ENCODE peak calls at places on chromosomes 2 and 18, in five cellular contexts. F is heart left ventricle, L is coronary artery, J is fibroblast of villous mesenchyme, W is right atrium auricular region. B is an unnamed sample.

GRCh38 chr2:36800381-36800780 is 103.9 kb downstream of the VIT start:
- DNase-seq in L (no peak), J (no peak), W (no peak), F (no peak), B (no peak)

GRCh38 chr2:55620123-55620779 is 2.8 kb upstream of the PPP4R3B start:
- DNase-seq in W (no peak), J (no peak), L (no peak), F (no peak), B (no peak)

GRCh38 chr2:237159006-237159897 is 73.6 kb downstream of the COPS8 start:
- DNase-seq in W (no peak), J (no peak), L (no peak), F (peak), B (no peak)

GRCh38 chr2:231399046-231399852 is 3.7 kb downstream of the B3GNT7 start:
- DNase-seq in J (no peak), F (no peak), W (no peak), L (no peak), B (no peak)

GRCh38 chr2:129619471-129619870 is 360.0 kb upstream of the RAB6C start:
- DNase-seq in W (no peak), L (no peak), J (no peak), F (no peak), B (no peak)

GRCh38 chr2:62010632-62011276 is 105.3 kb downstream of the COMMD1 start:
- DNase-seq in L (no peak), F (no peak), J (no peak), W (no peak), B (no peak)

GRCh38 chr2:172021955-172022354 is 22.2 kb downstream of the METAP1D start:
- DNase-seq in W (no peak), L (no peak), J (peak), F (peak), B (no peak)

GRCh38 chr18:59024829-59025228 is 114.9 kb upstream of the SEC11C start:
- DNase-seq in F (peak), W (no peak), L (no peak), J (peak), B (no peak)

GRCh38 chr2:155689791-155690190 is 642.7 kb downstream of the NR4A2 start:
- DNase-seq in L (no peak), J (no peak), F (no peak), W (no peak), B (no peak)

GRCh38 chr2:106176446-106177110 is 17.5 kb downstream of the UXS1 start:
- DNase-seq in L (no peak), W (no peak), F (no peak), J (no peak), B (no peak)

GRCh38 chr2:208406474-208407451 is at the start of gene PTH2R:
- DNase-seq in L (no peak), J (no peak), F (no peak), W (no peak), B (peak)

GRCh38 chr2:139492301-139492700 is 712.1 kb upstream of the NXPH2 start:
- DNase-seq in F (no peak), L (no peak), J (no peak), W (no peak), B (no peak)

GRCh38 chr2:88074150-88074549 is 6.5 kb downstream of the SMYD1 start:
- DNase-seq in L (no peak), F (no peak), J (no peak), W (peak), B (no peak)

GRCh38 chr2:234772775-234773064 is 179.1 kb upstream of the SH3BP4 start:
- DNase-seq in L (no peak), F (no peak), J (no peak), W (no peak), B (no peak)

GRCh38 chr2:168230389-168230788 is 17.0 kb downstream of the STK39 start:
- DNase-seq in J (no peak), L (no peak), F (no peak), W (no peak), B (no peak)

GRCh38 chr2:205405752-205406151 is 276.5 kb upstream of the NRP2 start:
- DNase-seq in J (peak), F (no peak), W (no peak), L (no peak), B (peak)

GRCh38 chr2:214601852-214602251 is 191.0 kb downstream of the VWC2L start:
- DNase-seq in W (no peak), J (no peak), F (no peak), L (no peak), B (no peak)

GRCh38 chr2:201891676-201892075 is 85.3 kb downstream of the CDK15 start:
- DNase-seq in W (no peak), L (no peak), F (no peak), J (no peak), B (no peak)

GRCh38 chr2:17518212-17519154 is at the start of gene RAD51AP2:
- DNase-seq in W (peak), J (peak), L (peak), F (peak), B (peak)

GRCh38 chr2:234679151-234679765 is 182.4 kb upstream of the ARL4C start:
- DNase-seq in J (no peak), L (no peak), F (no peak), W (peak), B (no peak)

GRCh38 chr2:47321411-47322031 is 81.4 kb upstream of the MSH2 start:
- DNase-seq in J (peak), L (no peak), W (no peak), F (no peak), B (no peak)

GRCh38 chr2:18959200-18959599 is 369.8 kb upstream of the NT5C1B start:
- DNase-seq in F (no peak), J (no peak), L (no peak), W (no peak), B (no peak)

GRCh38 chr18:8942909-8943545 is 159.5 kb upstream of the NDUFV2 start:
- DNase-seq in L (no peak), F (no peak), J (no peak), W (no peak), B (no peak)

GRCh38 chr2:9228781-9229469 is 22.3 kb downstream of the ASAP2 start:
- DNase-seq in W (peak), L (no peak), F (no peak), J (no peak), B (no peak)

GRCh38 chr2:196586511-196586991 is 53.0 kb upstream of the CCDC150 start:
- DNase-seq in F (no peak), W (no peak), L (no peak), J (peak), B (no peak)

GRCh38 chr2:25030702-25031101 is 11.2 kb upstream of the EFR3B start:
- DNase-seq in L (no peak), F (no peak), W (no peak), J (no peak), B (no peak)

GRCh38 chr2:222410534-222410933 is 13.8 kb upstream of the SGPP2 start:
- DNase-seq in J (no peak), W (no peak), L (no peak), F (no peak), B (peak)

GRCh38 chr2:10931710-10932255 is 20.0 kb downstream of the KCNF1 start:
- DNase-seq in J (no peak), W (no peak), L (no peak), F (no peak), B (no peak)

GRCh38 chr2:240430595-240430994 is 4.9 kb upstream of the GPC1 start:
- DNase-seq in F (peak), W (no peak), J (no peak), L (peak), B (no peak)

GRCh38 chr2:224778474-224778877 is 62.3 kb upstream of the CCDC195 start:
- DNase-seq in F (peak), L (no peak), J (peak), W (peak), B (peak)

GRCh38 chr2:11388262-11389047 is 44.0 kb upstream of the ROCK2 start:
- DNase-seq in J (no peak), L (no peak), F (no peak), W (no peak), B (no peak)

GRCh38 chr2:180573951-180574350 is 406.5 kb upstream of the UBE2E3 start:
- DNase-seq in F (no peak), W (no peak), J (no peak), L (no peak), B (no peak)

GRCh38 chr2:135056790-135057189 is 4.7 kb downstream of the RAB3GAP1 start:
- DNase-seq in F (no peak), J (peak), L (no peak), W (no peak), B (no peak)

GRCh38 chr2:55743583-55743982 is 49.9 kb upstream of the PNPT1 start:
- DNase-seq in F (no peak), L (no peak), J (peak), W (no peak), B (no peak)

GRCh38 chr2:186126181-186126580 is 359.9 kb upstream of the ZC3H15 start:
- DNase-seq in L (no peak), J (no peak), W (no peak), F (no peak), B (peak)

GRCh38 chr2:168816369-168816768 is 13.9 kb downstream of the NOSTRIN start:
- DNase-seq in J (peak), W (no peak), L (no peak), F (no peak), B (peak)

GRCh38 chr2:142286618-142287017 is 155.8 kb upstream of the LRP1B start:
- DNase-seq in F (no peak), J (no peak), L (no peak), W (no peak), B (peak)

DNA sequence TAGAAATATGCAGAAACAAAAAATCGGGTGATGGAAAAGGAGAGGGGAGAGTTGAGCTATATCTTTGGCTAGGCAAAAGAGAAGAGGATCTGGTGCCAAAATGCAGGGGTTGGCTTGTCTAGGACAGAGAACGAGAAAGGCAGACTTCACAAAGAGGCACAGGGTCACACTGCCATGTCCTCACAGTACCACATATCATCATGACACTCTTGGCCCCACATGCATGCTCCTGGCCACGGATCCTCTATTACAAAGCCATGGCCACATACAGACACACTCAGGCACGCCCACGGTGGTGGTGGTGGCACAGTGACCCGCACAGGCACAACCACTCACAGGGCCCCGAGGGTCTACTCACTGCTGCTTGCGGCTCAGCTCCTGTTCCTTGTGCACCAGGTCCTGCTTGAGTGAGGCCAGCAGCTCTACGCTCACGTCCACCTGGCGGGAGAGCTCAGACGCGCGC is 15.9 kb downstream of the FBXO41 start:
- DNase-seq in L (no peak), J (no peak), W (no peak), F (no peak), B (no peak)
- H3K4me3 ChIP-seq in L (peak), J (no peak), W (no peak), F (no peak), B (no peak)

DNA sequence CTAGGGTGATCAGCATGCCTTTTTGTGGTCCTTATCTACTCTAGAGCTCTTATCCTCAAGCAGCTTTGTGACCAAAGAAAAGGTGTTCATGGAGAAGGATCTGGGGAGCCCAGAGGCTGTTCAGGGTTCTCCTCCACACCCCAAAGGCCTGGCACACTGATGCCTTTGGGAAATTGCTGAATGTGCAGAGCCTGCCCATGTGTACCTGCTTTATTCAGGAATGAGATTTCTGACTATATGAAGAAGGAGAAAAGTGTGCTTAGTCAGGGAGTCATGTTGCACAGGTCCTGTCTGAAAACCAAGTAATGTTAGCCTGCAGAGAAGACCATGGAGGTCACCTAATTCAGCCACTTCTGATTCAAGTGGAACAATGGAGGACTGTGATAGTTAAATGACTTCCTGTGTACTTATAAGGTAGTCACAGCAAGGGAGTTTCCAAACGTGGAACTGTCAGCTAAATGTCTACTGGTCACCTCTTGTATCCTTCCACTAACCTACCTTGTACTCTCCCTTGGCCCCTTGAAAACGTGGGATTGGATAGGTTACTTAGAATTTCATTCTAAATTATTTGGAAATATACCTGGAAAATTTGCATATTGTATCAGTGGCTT is 81.3 kb downstream of the LIMS1 start:
- DNase-seq in L (no peak), F (no peak), J (no peak), W (no peak), B (no peak)
- H3K4me3 ChIP-seq in L (no peak), F (no peak), J (no peak), W (no peak), B (no peak)

DNA sequence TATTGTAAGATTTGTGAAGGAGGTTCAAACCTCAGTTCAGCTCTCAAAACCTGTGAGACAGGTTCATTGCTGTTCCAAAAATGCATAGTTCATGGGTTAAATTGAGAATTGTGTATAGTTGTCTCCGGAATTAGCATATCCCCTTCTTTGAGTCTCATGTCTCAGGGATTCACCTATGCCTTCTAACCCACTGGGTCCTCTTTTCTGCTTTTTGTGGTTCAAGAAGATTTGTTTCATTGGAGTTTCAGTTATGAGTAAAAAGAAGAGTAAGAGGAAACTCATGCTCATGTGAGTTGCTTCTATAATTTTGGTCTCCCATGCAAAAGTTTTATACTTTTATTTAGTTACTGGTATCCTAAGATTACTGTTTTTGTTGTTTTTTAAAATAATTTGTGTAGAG is 1219.8 kb upstream of the ZEB2 start:
- DNase-seq in L (no peak), W (no peak), F (no peak), J (no peak), B (no peak)
- H3K4me3 ChIP-seq in L (no peak), W (no peak), F (no peak), J (no peak), B (no peak)

GRCh38 chr2:12721571-12722444 is 5.1 kb downstream of the TRIB2 start:
- DNase-seq in J (peak), W (no peak), F (no peak), L (no peak), B (no peak)
- H3K4me3 ChIP-seq in J (peak), W (peak), F (peak), L (peak), B (no peak)

GRCh38 chr2:130836501-130837174 is at the start of gene ARHGEF4:
- DNase-seq in W (no peak), F (no peak), L (no peak), J (no peak), B (peak)

GRCh38 chr2:130835766-130836015 is 1.0 kb upstream of the ARHGEF4 start:
- DNase-seq in L (no peak), J (no peak), W (no peak), F (no peak), B (no peak)

GRCh38 chr2:130837811-130838565 is 1.3 kb downstream of the ARHGEF4 start:
- DNase-seq in L (no peak), J (no peak), F (no peak), W (no peak), B (no peak)

GRCh38 chr2:130839011-130839780 is 2.5 kb downstream of the ARHGEF4 start:
- DNase-seq in F (no peak), W (no peak), L (no peak), J (no peak), B (no peak)

GRCh38 chr2:130837175-130837810 is 579 bp downstream of the ARHGEF4 start:
- DNase-seq in F (no peak), W (no peak), L (no peak), J (no peak), B (no peak)
- H3K4me3 ChIP-seq in F (peak), W (no peak), L (peak), J (no peak), B (peak)

DNA sequence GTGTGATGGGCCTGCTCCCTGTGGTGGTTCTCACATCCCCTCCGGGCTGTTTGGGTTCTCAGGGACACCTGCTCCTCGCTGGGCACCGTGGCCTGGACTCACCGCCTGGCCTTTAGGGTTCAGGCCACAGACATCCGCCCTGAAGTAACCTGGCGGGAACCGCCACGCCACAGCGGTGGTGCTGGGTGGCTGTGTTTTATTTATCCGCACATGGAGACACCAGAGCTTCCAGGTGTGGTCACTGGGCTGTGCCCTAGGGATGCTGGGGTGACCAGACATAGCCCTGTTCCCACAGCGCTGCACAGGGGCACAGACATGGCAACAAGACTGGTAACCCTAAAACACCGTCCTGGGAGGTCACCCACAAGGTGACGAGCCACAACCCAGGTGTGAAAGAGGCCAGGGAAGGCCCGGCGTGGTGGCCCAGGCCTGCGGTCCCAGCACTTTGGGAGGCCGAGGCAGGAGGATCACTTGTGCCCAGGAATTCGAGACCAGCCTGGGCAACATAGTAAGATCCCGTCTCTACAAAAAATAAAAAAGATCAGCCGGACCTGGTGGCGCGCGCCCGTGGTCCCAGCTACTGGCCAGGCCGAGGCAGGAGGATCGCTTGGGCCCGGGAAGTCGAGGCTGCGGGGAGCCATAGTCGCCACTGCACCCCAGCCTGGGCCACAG is 649 bp upstream of the HSBP1L1 start:
- DNase-seq in J (no peak), W (no peak), F (no peak), L (no peak), B (no peak)
- H3K4me3 ChIP-seq in J (peak), W (peak), F (peak), L (peak), B (no peak)

B was measured in hepatocyte.